ENCODE peak calls at places on chromosome 2, in six cellular contexts. G is heart left ventricle; D is heart right ventricle; L is cardiac muscle cell; I is SJSA1; M is CD8-positive, alpha-beta T cell. A is an unnamed sample. For H3K4me1 and H3K27me3, the result is how much of the 10 kb centered on the place peaks cover.

GRCh38 chr2:177545981-177546600 is 153.5 kb downstream of the AGPS start:
- DNase-seq in L (no peak), D (no peak), G (no peak), I (no peak), M (no peak), A (peak)

GRCh38 chr2:118847447-118848172 is at the start of gene EN1:
- DNase-seq in G (no peak), D (no peak), L (peak), I (peak), M (no peak), A (no peak)

GRCh38 chr2:160695402-160696060 is 201.9 kb upstream of the RBMS1 start:
- DNase-seq in I (no peak), M (no peak), G (no peak), D (no peak), L (no peak), A (no peak)

GRCh38 chr2:218645126-218645525 is 14.3 kb downstream of the ZNF142 start:
- DNase-seq in M (no peak), L (peak), D (no peak), I (no peak), G (no peak), A (no peak)

GRCh38 chr2:203869610-203870042 is 2.1 kb downstream of the CTLA4 start:
- DNase-seq in D (no peak), M (peak), L (no peak), G (no peak), I (no peak), A (no peak)

GRCh38 chr2:225310745-225311144 is 88.8 kb upstream of the NYAP2 start:
- DNase-seq in M (no peak), G (no peak), I (no peak), D (no peak), L (no peak), A (no peak)

GRCh38 chr2:190404487-190404886 is 3.7 kb upstream of the MFSD6 start:
- DNase-seq in I (no peak), G (no peak), D (no peak), L (peak), M (no peak), A (no peak)

GRCh38 chr2:3216841-3217495 is 160.7 kb downstream of the EIPR1 start:
- DNase-seq in L (no peak), D (no peak), M (no peak), I (no peak), G (no peak), A (no peak)

GRCh38 chr2:234496835-234497591 is at the start of gene ARL4C:
- DNase-seq in I (peak), D (peak), L (peak), M (peak), G (peak), A (peak)

GRCh38 chr2:102317715-102318114 is 6.4 kb downstream of the IL1RL1 start:
- DNase-seq in D (no peak), G (no peak), L (no peak), I (no peak), M (no peak), A (no peak)

GRCh38 chr2:72533767-72534166 is 292.1 kb downstream of the EXOC6B start:
- DNase-seq in D (no peak), I (peak), M (no peak), L (peak), G (no peak), A (no peak)

GRCh38 chr2:202148515-202149154 is 75.6 kb downstream of the KIAA2012 start:
- DNase-seq in L (no peak), M (no peak), D (no peak), G (no peak), I (no peak), A (no peak)

GRCh38 chr2:202149953-202150352 is 76.9 kb downstream of the KIAA2012 start:
- DNase-seq in D (no peak), M (no peak), G (no peak), I (no peak), L (peak), A (no peak)

GRCh38 chr2:202147775-202148174 is 74.7 kb downstream of the KIAA2012 start:
- DNase-seq in D (no peak), M (no peak), G (no peak), L (peak), I (peak), A (no peak)

GRCh38 chr2:202152104-202152771 is 79.2 kb downstream of the KIAA2012 start:
- DNase-seq in I (no peak), D (no peak), G (no peak), L (no peak), M (no peak), A (no peak)

DNA sequence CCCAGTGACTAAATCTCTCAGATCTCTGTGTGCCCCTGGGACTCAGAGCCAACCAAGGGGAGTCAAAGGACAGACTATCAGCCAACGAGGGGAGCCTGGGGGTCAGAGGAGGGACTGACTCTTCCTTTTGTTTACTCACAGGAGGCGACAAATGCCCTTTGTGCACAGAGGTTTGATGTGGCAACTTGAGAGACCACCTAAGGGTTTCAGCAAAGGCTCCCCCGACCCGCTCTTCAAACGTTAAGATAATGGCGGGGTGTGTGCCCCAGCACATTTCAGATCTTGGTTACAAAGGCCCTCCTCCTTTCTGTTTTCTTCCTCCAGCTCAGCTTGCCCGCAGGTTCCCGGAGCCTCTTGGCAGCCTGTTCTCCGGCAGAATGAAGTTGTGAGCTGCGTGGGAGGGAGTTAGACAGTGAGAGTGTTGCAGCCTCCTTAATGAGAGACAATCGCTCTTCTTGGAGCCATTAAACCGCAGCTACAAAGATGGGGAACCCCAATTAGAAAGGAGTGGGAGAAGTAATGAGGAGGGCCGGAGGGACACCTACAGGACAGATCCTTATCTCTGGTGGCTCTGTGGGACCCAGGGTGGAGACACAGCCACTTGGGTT is 76.2 kb downstream of the KIAA2012 start:
- DNase-seq in L (peak), M (no peak), D (peak), I (no peak), G (no peak), A (no peak)
- H3K4me1 ChIP-seq in L (under half), M (under half), D (under half), I (under half), G (under half), A (under half)

DNA sequence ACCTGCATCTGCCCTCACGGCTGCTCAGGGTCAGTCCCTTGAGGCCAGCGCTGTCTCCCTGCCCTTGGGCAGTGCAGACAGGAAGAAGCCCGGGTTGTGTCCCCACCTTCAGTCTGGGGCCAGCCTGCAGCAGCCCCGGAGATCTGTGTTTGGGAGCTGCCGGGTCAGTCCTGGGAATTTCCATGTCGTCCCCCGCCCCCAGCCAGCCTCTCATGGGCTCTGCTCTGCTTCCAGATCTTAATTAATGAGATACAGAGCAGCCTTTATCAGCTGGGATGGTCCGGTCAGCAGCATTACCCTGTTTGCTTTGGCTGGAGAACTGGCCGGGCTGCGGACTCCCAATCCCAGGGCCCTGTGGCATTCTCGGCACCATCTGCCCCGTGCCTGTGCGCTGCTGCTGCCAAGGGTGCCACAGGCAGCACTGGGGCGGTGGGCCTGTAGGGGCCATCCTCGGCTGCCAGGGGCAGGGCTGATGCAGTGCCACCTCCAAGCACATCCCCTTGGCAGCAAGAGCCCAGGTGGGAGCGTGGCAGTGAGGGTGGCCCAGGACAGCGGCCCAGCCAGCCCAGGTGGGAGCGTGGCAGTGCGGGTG is 2.4 kb downstream of the BOK start:
- DNase-seq in M (no peak), G (peak), I (peak), L (peak), D (no peak), A (no peak)
- H3K4me3 ChIP-seq in M (no peak), G (no peak), I (peak), L (no peak), D (peak), A (no peak)

GRCh38 chr2:45168731-45169338 is 159.6 kb upstream of the SIX2 start:
- DNase-seq in I (peak), M (peak), D (no peak), L (peak), G (no peak), A (peak)
- H3K27me3 ChIP-seq in I (under half), M (under half), D (half or more), L (half or more), G (half or more), A (under half)

DNA sequence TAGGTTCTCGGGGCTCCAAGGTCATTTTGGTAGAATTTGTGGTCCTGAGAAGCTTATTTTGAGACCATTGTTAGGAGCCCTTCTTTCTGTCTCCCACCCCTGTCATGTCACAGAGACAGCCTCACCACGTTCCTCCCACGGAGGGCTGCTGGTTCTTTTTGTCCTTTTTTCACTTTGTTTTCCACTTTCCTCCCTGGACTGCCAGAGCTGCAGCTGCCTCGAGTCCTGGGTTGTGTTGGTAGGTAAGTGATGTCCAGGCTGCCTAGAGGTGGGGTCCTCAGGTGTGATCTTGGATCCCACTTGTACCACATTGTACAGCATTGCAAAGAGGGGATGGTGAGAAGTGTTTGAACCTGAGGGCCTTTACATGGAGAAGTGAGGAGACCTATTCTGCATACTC is 130.2 kb upstream of the EML6 start:
- DNase-seq in G (no peak), D (no peak), I (no peak), M (no peak), L (no peak), A (no peak)
- H3K4me1 ChIP-seq in G (half or more), D (half or more), I (under half), M (half or more), L (under half), A (under half)

GRCh38 chr2:201881382-201881720 is 75.0 kb downstream of the CDK15 start:
- DNase-seq in I (peak), M (no peak), D (no peak), L (no peak), G (no peak), A (no peak)

GRCh38 chr2:201879986-201880385 is 73.6 kb downstream of the CDK15 start:
- DNase-seq in L (no peak), D (no peak), M (no peak), I (no peak), G (no peak), A (no peak)

GRCh38 chr2:201880620-201881381 is 74.5 kb downstream of the CDK15 start:
- DNase-seq in G (no peak), I (no peak), D (no peak), L (peak), M (no peak), A (no peak)

GRCh38 chr2:201882353-201883095 is 76.2 kb downstream of the CDK15 start:
- DNase-seq in L (peak), M (no peak), G (peak), I (peak), D (peak), A (no peak)

GRCh38 chr2:201881731-201882130 is 75.4 kb downstream of the CDK15 start:
- DNase-seq in G (no peak), L (peak), I (peak), D (no peak), M (no peak), A (no peak)
- H3K4me3 ChIP-seq in G (no peak), L (no peak), I (no peak), D (no peak), M (no peak), A (no peak)

GRCh38 chr2:47564129-47564528 is 161.2 kb downstream of the MSH2 start:
- DNase-seq in I (no peak), G (no peak), D (no peak), M (no peak), L (no peak), A (no peak)

GRCh38 chr2:47562548-47562947 is 159.6 kb downstream of the MSH2 start:
- DNase-seq in I (no peak), G (no peak), L (no peak), D (no peak), M (no peak), A (no peak)

GRCh38 chr2:47568164-47568861 is 165.4 kb downstream of the MSH2 start:
- DNase-seq in D (no peak), G (no peak), M (no peak), L (no peak), I (no peak), A (no peak)

GRCh38 chr2:47569658-47570398 is 166.9 kb downstream of the MSH2 start:
- DNase-seq in I (no peak), D (no peak), L (peak), G (no peak), M (no peak), A (peak)

GRCh38 chr2:47566207-47566858 is 163.4 kb downstream of the MSH2 start:
- DNase-seq in L (no peak), G (no peak), M (no peak), I (no peak), D (no peak), A (no peak)
- H3K27me3 ChIP-seq in L (under half), G (half or more), M (under half), I (half or more), D (half or more), A (under half)

GRCh38 chr2:26767894-26768487 is 3.9 kb downstream of the SLC35F6 start:
- DNase-seq in G (no peak), M (no peak), I (no peak), D (no peak), L (no peak), A (no peak)
- H3K4me1 ChIP-seq in G (half or more), M (half or more), I (under half), D (half or more), L (under half), A (under half)

GRCh38 chr2:188931361-188931760 is 42.8 kb upstream of the COL3A1 start:
- DNase-seq in D (no peak), G (no peak), L (peak), M (no peak), I (no peak), A (no peak)

DNA sequence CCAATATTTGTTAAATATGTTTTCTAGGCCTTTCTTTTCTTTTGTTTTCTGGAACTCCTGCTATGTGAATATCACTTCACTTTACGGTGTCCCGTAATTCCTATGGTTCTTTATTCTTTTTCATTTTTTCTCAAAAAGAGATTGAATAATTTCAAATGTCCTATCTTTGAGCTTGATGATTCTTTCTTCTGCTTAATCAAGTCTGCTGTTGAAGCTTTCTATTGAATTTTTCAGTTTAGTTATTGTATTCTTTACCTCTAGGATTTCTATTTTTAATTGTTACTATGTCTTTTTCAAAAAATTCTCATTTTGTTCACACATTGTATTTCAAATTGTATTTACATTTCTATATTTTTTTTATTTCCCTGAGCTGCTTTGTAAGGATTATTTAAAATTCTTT is 45.5 kb upstream of the COL3A1 start:
- DNase-seq in D (no peak), I (no peak), M (no peak), G (no peak), L (no peak), A (no peak)
- H3K4me3 ChIP-seq in D (no peak), I (no peak), M (no peak), G (no peak), L (no peak), A (no peak)

DNA sequence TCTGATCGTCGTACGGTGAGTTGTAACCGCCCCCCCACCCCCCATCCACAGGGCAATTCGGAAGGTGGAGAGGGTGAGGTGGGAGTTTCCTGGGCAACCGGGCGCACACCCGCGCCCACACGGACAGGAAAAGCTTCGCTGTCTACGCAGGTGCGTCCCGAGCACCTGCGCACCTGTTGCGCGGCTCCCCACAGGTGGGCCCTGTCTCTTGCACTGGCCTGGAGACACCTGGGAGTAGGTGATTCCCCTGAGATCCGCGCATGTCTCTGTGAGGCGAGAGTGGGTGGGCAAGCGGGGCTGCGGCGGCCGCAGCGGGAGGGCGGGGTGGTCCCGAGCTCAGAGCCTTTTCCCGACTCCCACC is 467 bp upstream of the ATP6V1C2 start:
- DNase-seq in I (no peak), L (no peak), D (no peak), G (no peak), M (no peak), A (no peak)
- H3K27me3 ChIP-seq in I (half or more), L (half or more), D (half or more), G (half or more), M (under half), A (half or more)

A was measured in HAP-1.